ENCODE peak calls at places on chromosomes 3 and 15, in five cellular contexts. S, P, D, L and T are unnamed samples.

GRCh38 chr3:25306066-25306465 is 122.0 kb upstream of the RARB start:
- DNase-seq in S (no peak), P (no peak), D (no peak), L (no peak), T (no peak)

GRCh38 chr3:177961784-177962183 is 574.5 kb upstream of the KCNMB2 start:
- DNase-seq in S (no peak), P (no peak), D (no peak), L (no peak), T (no peak)

GRCh38 chr3:14652-15051 is 181.9 kb upstream of the CHL1 start:
- DNase-seq in S (no peak), P (no peak), D (no peak), L (no peak), T (no peak)

GRCh38 chr3:150038830-150039229 is 68.1 kb upstream of the PFN2 start:
- DNase-seq in S (no peak), P (peak), D (no peak), L (no peak), T (peak)

GRCh38 chr3:181292984-181293383 is 303.4 kb upstream of the DNAJC19 start:
- DNase-seq in S (no peak), P (no peak), D (peak), L (no peak), T (no peak)

GRCh38 chr15:85676332-85676731 is 118.4 kb downstream of the KLHL25 start:
- DNase-seq in S (no peak), P (no peak), D (no peak), L (no peak), T (no peak)

GRCh38 chr3:56796202-56796601 is 5.5 kb downstream of the ARHGEF3 start:
- DNase-seq in S (peak), P (peak), D (peak), L (no peak), T (no peak)

GRCh38 chr15:31440754-31441298 is 114.2 kb downstream of the KLF13 start:
- DNase-seq in S (peak), P (peak), D (peak), L (no peak), T (no peak)

GRCh38 chr3:17579289-17580031 is 163.0 kb downstream of the TBC1D5 start:
- DNase-seq in S (no peak), P (peak), D (peak), L (no peak), T (no peak)

GRCh38 chr15:65409284-65409631 is 13.5 kb downstream of the IGDCC4 start:
- DNase-seq in S (no peak), P (peak), D (peak), L (no peak), T (no peak)

GRCh38 chr15:38398134-38398533 is 55.8 kb upstream of the FAM98B start:
- DNase-seq in S (no peak), P (peak), D (peak), L (no peak), T (no peak)

GRCh38 chr3:150426292-150426691 is 18.2 kb downstream of the TSC22D2 start:
- DNase-seq in S (no peak), P (no peak), D (no peak), L (no peak), T (no peak)

GRCh38 chr3:13138566-13139145 is 65.4 kb upstream of the IQSEC1 start:
- DNase-seq in S (no peak), P (no peak), D (no peak), L (no peak), T (no peak)